ENCODE peak calls at places on chromosomes 7 and 10, in five cellular contexts. H is activated naive CD8-positive, alpha-beta T cell treated with anti-CD3 and anti-CD28 coated beads for 36 hours; E is nephron progenitor cell; L is NK-92 treated with Interleukin-12 subunit alpha and Interleukin-12 subunit beta, amount 100 ng/mL, for 24 hours; G is stimulated activated CD8-positive, alpha-beta memory T cell treated with anti-CD3 and anti-CD28 coated beads, Interleukin-12 subunit alpha, Interleukin-12 subunit beta, amount 100 ng/mL, for 4 hours. C is an unnamed sample.
A peak's percentile ranks its signal among the peaks of the same experiment; 100 is the strongest.

GRCh38 chr10:115963848-115964247 is 309.2 kb downstream of the GFRA1 start:
- DNase-seq in H (no peak), E (no peak), L (no peak), G (no peak), C (no peak)

GRCh38 chr10:96840841-96841518 is 8.9 kb downstream of the LCOR start:
- DNase-seq in H (peak; percentile 28), E (no peak), L (no peak), G (no peak), C (no peak)

GRCh38 chr7:151189038-151189437 is 2.0 kb upstream of the ASB10 start:
- DNase-seq in H (no peak), E (no peak), L (no peak), G (no peak), C (no peak)

GRCh38 chr7:137093198-137093597 is 224.7 kb downstream of the CHRM2 start:
- DNase-seq in H (no peak), E (no peak), L (no peak), G (no peak), C (no peak)

GRCh38 chr10:1162481-1163203 is 106.5 kb downstream of the WDR37 start:
- DNase-seq in H (no peak), E (no peak), L (no peak), G (no peak), C (no peak)

GRCh38 chr7:33395340-33395739 is 266.0 kb downstream of the BBS9 start:
- DNase-seq in H (no peak), E (no peak), L (no peak), G (no peak), C (no peak)

GRCh38 chr10:23693398-23693797 is 254.5 kb downstream of the OTUD1 start:
- DNase-seq in H (peak; percentile 46), E (peak; percentile 76), L (no peak), G (no peak), C (no peak)

GRCh38 chr10:112247791-112248190 is 35.4 kb upstream of the TECTB start:
- DNase-seq in H (no peak), E (no peak), L (no peak), G (no peak), C (no peak)

GRCh38 chr7:32390210-32390609 is 100.0 kb downstream of the LSM5 start:
- DNase-seq in H (no peak), E (no peak), L (no peak), G (no peak), C (no peak)

GRCh38 chr10:6178581-6178980 is 24.2 kb upstream of the PFKFB3 start:
- DNase-seq in H (no peak), E (no peak), L (no peak), G (no peak), C (no peak)

GRCh38 chr10:103451091-103451801 is 924 bp downstream of the CALHM2 start:
- DNase-seq in H (peak; percentile 28), E (no peak), L (no peak), G (no peak), C (no peak)

GRCh38 chr10:110681023-110681681 is 37.0 kb downstream of the RBM20 start:
- DNase-seq in H (peak; percentile 29), E (peak; percentile 67), L (no peak), G (no peak), C (peak; percentile 51)

GRCh38 chr7:44615149-44615611 is 8.8 kb downstream of the OGDH start:
- DNase-seq in H (no peak), E (no peak), L (no peak), G (no peak), C (no peak)

GRCh38 chr7:153628825-153629224 is 423.4 kb upstream of the DPP6 start:
- DNase-seq in H (no peak), E (no peak), L (no peak), G (no peak), C (no peak)

GRCh38 chr7:88927-89921 is 103.1 kb upstream of the FAM20C start:
- DNase-seq in H (peak; percentile 36), E (no peak), L (peak; percentile 59), G (no peak), C (no peak)

GRCh38 chr10:113027574-113028392 is 77.7 kb downstream of the TCF7L2 start:
- DNase-seq in H (no peak), E (peak; percentile 69), L (no peak), G (no peak), C (no peak)

GRCh38 chr7:156614434-156615264 is 25.9 kb upstream of the RNF32 start:
- DNase-seq in H (no peak), E (no peak), L (no peak), G (no peak), C (peak; percentile 71)

GRCh38 chr10:100186253-100186780 is 488 bp upstream of the ERLIN1 start:
- DNase-seq in H (no peak), E (peak; percentile 36), L (peak; percentile 14), G (no peak), C (no peak)

GRCh38 chr10:121698336-121698735 is 100.1 kb upstream of the FGFR2 start:
- DNase-seq in H (no peak), E (no peak), L (no peak), G (no peak), C (no peak)

C was measured in NCI-H1417.